ENCODE peak calls at places on chromosomes 2 and 18, in ten cellular contexts. S is GM13976, J is kidney, X is astrocyte of the spinal cord, C is A549, M is GM12865, P is fibroblast of mammary gland, Q is dorsolateral prefrontal cortex, A is upper lobe of right lung, E is nephron progenitor cell. U is an unnamed sample.

GRCh38 chr2:140173790-140174189 is 1393.6 kb upstream of the NXPH2 start:
- DNase-seq in S (no peak), J (no peak), X (no peak), C (no peak), M (no peak), P (no peak), Q (no peak), A (no peak), E (no peak), U (no peak)

GRCh38 chr2:27857417-27858172 is 32.6 kb downstream of the RBKS start:
- DNase-seq in S (no peak), J (no peak), X (peak), C (no peak), M (no peak), P (peak), Q (no peak), A (no peak), E (no peak), U (peak)

GRCh38 chr18:6484659-6485058 is 69.9 kb upstream of the L3MBTL4 start:
- DNase-seq in S (no peak), J (no peak), X (no peak), C (no peak), M (no peak), P (no peak), Q (no peak), A (no peak), E (no peak), U (no peak)

GRCh38 chr18:5868218-5868904 is 27.0 kb downstream of the TMEM200C start:
- DNase-seq in S (peak), J (no peak), X (peak), C (peak), M (peak), P (peak), Q (peak), A (no peak), E (peak), U (peak)

GRCh38 chr2:157375384-157375783 is 49.8 kb upstream of the ERMN start:
- DNase-seq in S (no peak), J (no peak), X (no peak), C (no peak), M (peak), P (no peak), Q (no peak), A (no peak), E (no peak), U (no peak)

GRCh38 chr2:179771791-179772190 is 89.6 kb downstream of the ZNF385B start:
- DNase-seq in S (no peak), J (no peak), X (no peak), C (no peak), M (no peak), P (no peak), Q (no peak), A (no peak), E (no peak), U (no peak)

GRCh38 chr2:100104718-100105677 is 37.4 kb downstream of the AFF3 start:
- DNase-seq in S (peak), J (no peak), X (peak), C (no peak), M (no peak), P (no peak), Q (no peak), A (peak), E (peak), U (no peak)

GRCh38 chr18:22538463-22538862 is 120.7 kb upstream of the CTAGE1 start:
- DNase-seq in S (no peak), J (no peak), X (peak), C (no peak), M (no peak), P (peak), Q (no peak), A (no peak), E (no peak), U (no peak)

GRCh38 chr2:64015898-64016297 is 3.3 kb downstream of the VPS54 start:
- DNase-seq in S (no peak), J (no peak), X (no peak), C (no peak), M (no peak), P (no peak), Q (no peak), A (no peak), E (no peak), U (no peak)

GRCh38 chr2:145543856-145544255 is 1023.9 kb upstream of the ZEB2 start:
- DNase-seq in S (no peak), J (no peak), X (no peak), C (no peak), M (no peak), P (no peak), Q (no peak), A (no peak), E (no peak), U (no peak)

GRCh38 chr2:12534646-12535263 is 182.0 kb upstream of the TRIB2 start:
- DNase-seq in S (no peak), J (no peak), X (peak), C (no peak), M (no peak), P (peak), Q (no peak), A (no peak), E (no peak), U (no peak)

GRCh38 chr2:169528271-169528701 is 18.8 kb downstream of the KLHL41 start:
- DNase-seq in S (peak), J (no peak), X (peak), C (peak), M (peak), P (peak), Q (no peak), A (no peak), E (peak), U (peak)

GRCh38 chr2:20034218-20034617 is 17.2 kb downstream of the LAPTM4A start:
- DNase-seq in S (no peak), J (no peak), X (no peak), C (no peak), M (no peak), P (no peak), Q (no peak), A (no peak), E (no peak), U (no peak)

GRCh38 chr18:27558388-27559158 is 373.5 kb upstream of the CHST9 start:
- DNase-seq in S (no peak), J (no peak), X (no peak), C (no peak), M (no peak), P (no peak), Q (no peak), A (no peak), E (no peak), U (no peak)

GRCh38 chr2:83103602-83104001 is 1355.5 kb downstream of the SUCLG1 start:
- DNase-seq in S (no peak), J (no peak), X (peak), C (no peak), M (no peak), P (peak), Q (no peak), A (no peak), E (no peak), U (no peak)

GRCh38 chr2:117835990-117836760 is 21.7 kb downstream of the DDX18 start:
- DNase-seq in S (peak), J (peak), X (peak), C (peak), M (peak), P (peak), Q (peak), A (peak), E (peak), U (peak)

GRCh38 chr2:60794271-60794863 is 38.3 kb downstream of the PAPOLG start:
- DNase-seq in S (no peak), J (no peak), X (peak), C (peak), M (peak), P (peak), Q (no peak), A (no peak), E (no peak), U (no peak)

GRCh38 chr2:200828572-200829257 is 17.0 kb downstream of the BZW1 start:
- DNase-seq in S (no peak), J (no peak), X (no peak), C (no peak), M (no peak), P (no peak), Q (no peak), A (no peak), E (no peak), U (no peak)

GRCh38 chr2:73095910-73096309 is 16.8 kb downstream of the RAB11FIP5 start:
- DNase-seq in S (no peak), J (peak), X (no peak), C (no peak), M (no peak), P (no peak), Q (no peak), A (no peak), E (no peak), U (no peak)

GRCh38 chr2:70091816-70092215 is 4.5 kb downstream of the PCBP1 start:
- DNase-seq in S (no peak), J (no peak), X (no peak), C (no peak), M (no peak), P (no peak), Q (no peak), A (no peak), E (no peak), U (no peak)

GRCh38 chr18:50297621-50298442 is 10.3 kb upstream of the CXXC1 start:
- DNase-seq in S (peak), J (peak), X (peak), C (peak), M (peak), P (peak), Q (no peak), A (peak), E (peak), U (peak)

GRCh38 chr2:170428868-170429267 is 250.9 kb downstream of the MYO3B start:
- DNase-seq in S (no peak), J (no peak), X (no peak), C (no peak), M (no peak), P (no peak), Q (no peak), A (no peak), E (no peak), U (no peak)

GRCh38 chr2:69939722-69940121 is 21.7 kb downstream of the ASPRV1 start:
- DNase-seq in S (no peak), J (peak), X (no peak), C (no peak), M (no peak), P (no peak), Q (no peak), A (no peak), E (no peak), U (no peak)

GRCh38 chr2:25977768-25978167 is 4.5 kb downstream of the KIF3C start:
- DNase-seq in S (no peak), J (no peak), X (peak), C (peak), M (no peak), P (peak), Q (no peak), A (no peak), E (no peak), U (no peak)

GRCh38 chr2:236840215-236840614 is 245.5 kb upstream of the COPS8 start:
- DNase-seq in S (no peak), J (no peak), X (no peak), C (no peak), M (no peak), P (no peak), Q (no peak), A (no peak), E (no peak), U (no peak)

GRCh38 chr2:148459300-148459891 is 185.2 kb upstream of the EPC2 start:
- DNase-seq in S (peak), J (no peak), X (no peak), C (no peak), M (no peak), P (no peak), Q (no peak), A (no peak), E (no peak), U (no peak)

GRCh38 chr2:176553685-176554106 is 284.5 kb downstream of the MTX2 start:
- DNase-seq in S (peak), J (peak), X (peak), C (peak), M (peak), P (peak), Q (peak), A (peak), E (peak), U (peak)

GRCh38 chr2:140643761-140644187 is 1487.0 kb downstream of the LRP1B start:
- DNase-seq in S (no peak), J (no peak), X (peak), C (peak), M (no peak), P (peak), Q (no peak), A (no peak), E (no peak), U (no peak)

GRCh38 chr18:79611040-79611681 is 68.4 kb upstream of the CTDP1 start:
- DNase-seq in S (no peak), J (peak), X (peak), C (peak), M (no peak), P (peak), Q (peak), A (peak), E (no peak), U (no peak)

DNA sequence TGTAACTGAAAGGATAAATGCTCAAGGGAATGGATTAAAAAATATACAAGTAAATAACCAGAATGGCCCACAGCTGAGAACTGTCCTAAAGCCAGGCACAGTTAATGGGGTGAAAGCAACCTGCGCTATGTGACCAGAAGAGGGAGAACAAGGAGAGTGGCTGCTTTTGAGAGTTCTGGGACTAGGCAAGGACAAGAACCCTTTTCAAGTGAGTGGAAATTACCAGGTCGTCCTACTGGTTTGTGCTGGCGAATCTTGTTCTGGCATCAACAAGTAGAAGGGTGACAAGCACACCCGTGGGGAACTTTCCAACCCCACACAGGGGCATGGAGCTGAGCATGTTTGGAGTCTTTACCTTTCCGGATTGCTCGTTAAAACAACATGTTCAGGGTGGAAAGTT is 82.8 kb downstream of the TMEM17 start:
- DNase-seq in S (no peak), J (no peak), X (no peak), C (peak), M (no peak), P (peak), Q (no peak), A (no peak), E (no peak), U (no peak)
- TF ChIP-seq CTCF in S (no peak), J (no peak), X (peak), C (peak), M (no peak), P (peak), Q (no peak), A (peak), E (no peak), U (no peak)

GRCh38 chr2:239289545-239289944 is 111.3 kb downstream of the HDAC4 start:
- DNase-seq in S (no peak), J (no peak), X (no peak), C (no peak), M (no peak), P (no peak), Q (no peak), A (peak), E (no peak), U (peak)

GRCh38 chr2:239288951-239289481 is 111.8 kb downstream of the HDAC4 start:
- DNase-seq in S (peak), J (no peak), X (no peak), C (no peak), M (peak), P (no peak), Q (peak), A (peak), E (no peak), U (peak)

GRCh38 chr2:239292531-239292930 is 108.3 kb downstream of the HDAC4 start:
- DNase-seq in S (no peak), J (no peak), X (no peak), C (no peak), M (no peak), P (no peak), Q (no peak), A (no peak), E (no peak), U (no peak)

GRCh38 chr2:239291505-239292350 is 109.1 kb downstream of the HDAC4 start:
- DNase-seq in S (no peak), J (no peak), X (no peak), C (no peak), M (no peak), P (no peak), Q (peak), A (peak), E (no peak), U (no peak)

GRCh38 chr2:239290618-239291504 is 110.0 kb downstream of the HDAC4 start:
- DNase-seq in S (no peak), J (no peak), X (peak), C (no peak), M (no peak), P (peak), Q (peak), A (peak), E (no peak), U (no peak)
- TF ChIP-seq CTCF in S (no peak), J (no peak), X (peak), C (no peak), M (no peak), P (no peak), Q (no peak), A (no peak), E (no peak), U (no peak)

GRCh38 chr2:23751747-23752265 is 175.1 kb downstream of the ATAD2B start:
- DNase-seq in S (no peak), J (no peak), X (no peak), C (no peak), M (no peak), P (no peak), Q (no peak), A (no peak), E (no peak), U (no peak)
- TF ChIP-seq CTCF in S (no peak), J (no peak), X (no peak), C (no peak), M (no peak), P (no peak), Q (no peak), A (no peak), E (no peak), U (no peak)

DNA sequence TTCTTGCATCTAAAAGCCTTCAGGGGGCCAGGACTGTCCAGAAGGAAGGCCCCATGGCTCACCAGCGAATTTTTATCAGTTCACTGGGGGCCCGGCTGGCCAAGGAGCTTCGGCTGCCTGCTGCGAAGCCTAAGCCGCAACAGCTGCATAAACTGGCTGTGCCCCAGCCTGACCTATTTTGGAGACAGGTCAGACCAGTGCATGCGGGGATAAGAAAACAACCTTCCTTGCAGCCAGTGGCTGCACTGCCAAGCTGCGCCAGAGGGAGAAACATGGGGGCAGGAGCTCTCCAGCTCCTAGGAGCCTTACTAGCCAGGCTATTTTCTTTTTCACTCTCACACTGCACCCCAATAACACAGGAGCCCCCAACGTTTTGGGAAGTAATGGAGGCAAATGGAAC is 15.2 kb downstream of the PAX3 start:
- DNase-seq in S (no peak), J (no peak), X (peak), C (no peak), M (no peak), P (no peak), Q (no peak), A (no peak), E (peak), U (no peak)
- TF ChIP-seq CTCF in S (no peak), J (no peak), X (no peak), C (no peak), M (no peak), P (no peak), Q (no peak), A (no peak), E (no peak), U (no peak)

GRCh38 chr2:105894327-105894944 is 149.7 kb downstream of the NCK2 start:
- DNase-seq in S (no peak), J (no peak), X (no peak), C (no peak), M (no peak), P (no peak), Q (no peak), A (no peak), E (no peak), U (no peak)

GRCh38 chr2:105895995-105896764 is 151.5 kb downstream of the NCK2 start:
- DNase-seq in S (no peak), J (no peak), X (no peak), C (no peak), M (no peak), P (no peak), Q (no peak), A (no peak), E (no peak), U (peak)

GRCh38 chr2:105890856-105891255 is 146.1 kb downstream of the NCK2 start:
- DNase-seq in S (no peak), J (no peak), X (no peak), C (no peak), M (no peak), P (no peak), Q (no peak), A (no peak), E (no peak), U (no peak)

GRCh38 chr2:105893011-105893995 is 148.6 kb downstream of the NCK2 start:
- DNase-seq in S (no peak), J (no peak), X (no peak), C (no peak), M (no peak), P (peak), Q (no peak), A (no peak), E (no peak), U (no peak)

GRCh38 chr2:105896765-105897163 is 152.1 kb downstream of the NCK2 start:
- DNase-seq in S (no peak), J (no peak), X (no peak), C (no peak), M (no peak), P (no peak), Q (no peak), A (no peak), E (no peak), U (no peak)
- TF ChIP-seq CTCF in S (no peak), J (no peak), X (no peak), C (no peak), M (no peak), P (no peak), Q (no peak), A (no peak), E (no peak), U (no peak)

GRCh38 chr2:89763254-89763580 is 1071.7 kb downstream of the RPIA start:
- DNase-seq in S (peak), J (no peak), X (no peak), C (peak), M (no peak), P (no peak), Q (no peak), A (peak), E (no peak), U (no peak)
- TF ChIP-seq CTCF in S (no peak), J (no peak), X (no peak), C (no peak), M (no peak), P (no peak), Q (no peak), A (no peak), E (no peak), U (no peak)

GRCh38 chr2:119531292-119531691 is 7.0 kb upstream of the SCTR start:
- DNase-seq in S (no peak), J (no peak), X (no peak), C (peak), M (no peak), P (no peak), Q (no peak), A (no peak), E (no peak), U (no peak)

GRCh38 chr2:119536707-119537106 is 7.5 kb upstream of the CFAP221 start:
- DNase-seq in S (no peak), J (no peak), X (no peak), C (no peak), M (no peak), P (no peak), Q (no peak), A (no peak), E (no peak), U (no peak)

GRCh38 chr2:119536209-119536608 is 8.0 kb upstream of the CFAP221 start:
- DNase-seq in S (no peak), J (no peak), X (no peak), C (no peak), M (no peak), P (no peak), Q (no peak), A (no peak), E (no peak), U (no peak)

GRCh38 chr2:119537792-119538191 is 6.5 kb upstream of the CFAP221 start:
- DNase-seq in S (no peak), J (no peak), X (no peak), C (no peak), M (no peak), P (no peak), Q (no peak), A (no peak), E (no peak), U (no peak)

GRCh38 chr2:119533560-119533959 is 9.3 kb upstream of the SCTR start:
- DNase-seq in S (no peak), J (no peak), X (no peak), C (no peak), M (no peak), P (no peak), Q (no peak), A (no peak), E (no peak), U (no peak)
- TF ChIP-seq CTCF in S (no peak), J (no peak), X (no peak), C (no peak), M (no peak), P (no peak), Q (no peak), A (no peak), E (no peak), U (no peak)

GRCh38 chr2:42340938-42341636 is 19.9 kb downstream of the COX7A2L start:
- DNase-seq in S (no peak), J (no peak), X (no peak), C (no peak), M (no peak), P (no peak), Q (no peak), A (no peak), E (no peak), U (peak)

GRCh38 chr2:42338567-42339190 is 22.3 kb downstream of the COX7A2L start:
- DNase-seq in S (no peak), J (no peak), X (no peak), C (no peak), M (no peak), P (no peak), Q (no peak), A (no peak), E (no peak), U (no peak)

GRCh38 chr2:42340045-42340937 is 20.7 kb downstream of the COX7A2L start:
- DNase-seq in S (no peak), J (no peak), X (no peak), C (no peak), M (no peak), P (no peak), Q (no peak), A (no peak), E (peak), U (no peak)

GRCh38 chr2:42337846-42338566 is 23.0 kb downstream of the COX7A2L start:
- DNase-seq in S (no peak), J (no peak), X (no peak), C (no peak), M (no peak), P (no peak), Q (no peak), A (no peak), E (no peak), U (no peak)

GRCh38 chr2:42339191-42339912 is 21.7 kb downstream of the COX7A2L start:
- DNase-seq in S (no peak), J (no peak), X (no peak), C (peak), M (no peak), P (no peak), Q (no peak), A (no peak), E (no peak), U (peak)
- TF ChIP-seq CTCF in S (no peak), J (no peak), X (peak), C (no peak), M (no peak), P (no peak), Q (no peak), A (no peak), E (no peak), U (no peak)

GRCh38 chr2:198471291-198471690 is 666.9 kb downstream of the PLCL1 start:
- DNase-seq in S (no peak), J (no peak), X (no peak), C (no peak), M (no peak), P (no peak), Q (no peak), A (no peak), E (no peak), U (no peak)
- TF ChIP-seq CTCF in S (no peak), J (peak), X (no peak), C (no peak), M (no peak), P (no peak), Q (no peak), A (peak), E (peak), U (no peak)